ENCODE peak calls at places on chromosomes 3 and 15, in four cellular contexts. T is A549, Q is OCI-LY7, C is foreskin fibroblast. D is an unnamed sample.

GRCh38 chr3:168024537-168024941 is 71.2 kb downstream of the GOLIM4 start:
- DNase-seq in T (no peak), Q (no peak), C (peak; percentile 94), D (no peak)

GRCh38 chr15:85597155-85597815 is 197.4 kb downstream of the KLHL25 start:
- DNase-seq in T (no peak), Q (no peak), C (no peak), D (no peak)

GRCh38 chr3:146050700-146051099 is 110.3 kb downstream of the PLOD2 start:
- DNase-seq in T (no peak), Q (no peak), C (peak; percentile 73), D (no peak)

GRCh38 chr15:48239334-48239733 is 33.2 kb downstream of the SLC12A1 start:
- DNase-seq in T (no peak), Q (no peak), C (no peak), D (no peak)

GRCh38 chr3:169564883-169565282 is 98.6 kb downstream of the MECOM start:
- DNase-seq in T (peak; percentile 11), Q (peak; percentile 5), C (no peak), D (no peak)

GRCh38 chr3:171260430-171260829 is 199.8 kb downstream of the TNIK start:
- DNase-seq in T (no peak), Q (no peak), C (no peak), D (no peak)

GRCh38 chr3:187012609-187013051 is 82.3 kb downstream of the ST6GAL1 start:
- DNase-seq in T (no peak), Q (peak; percentile 72), C (no peak), D (peak; percentile 64)

GRCh38 chr15:101539492-101539891 is 50.0 kb upstream of the PCSK6 start:
- DNase-seq in T (no peak), Q (no peak), C (no peak), D (no peak)

GRCh38 chr3:183491109-183491922 is 62.9 kb upstream of the MCF2L2 start:
- DNase-seq in T (no peak), Q (no peak), C (no peak), D (no peak)

GRCh38 chr15:40859206-40859851 is 14.7 kb downstream of the RHOV start:
- DNase-seq in T (peak; percentile 82), Q (peak; percentile 88), C (peak; percentile 81), D (peak; percentile 69)

GRCh38 chr3:33513262-33513863 is 73.2 kb upstream of the UBP1 start:
- DNase-seq in T (no peak), Q (no peak), C (no peak), D (no peak)

GRCh38 chr3:150074697-150075416 is 104.2 kb upstream of the PFN2 start:
- DNase-seq in T (no peak), Q (no peak), C (no peak), D (no peak)

GRCh38 chr15:51170882-51171577 is 76.3 kb upstream of the TNFAIP8L3 start:
- DNase-seq in T (no peak), Q (no peak), C (no peak), D (no peak)

GRCh38 chr3:48472673-48472922 is 26.1 kb downstream of the ATRIP start:
- DNase-seq in T (peak; percentile 40), Q (no peak), C (no peak), D (no peak)

GRCh38 chr15:80639168-80639555 is 55.9 kb upstream of the ABHD17C start:
- DNase-seq in T (no peak), Q (no peak), C (no peak), D (no peak)

GRCh38 chr3:160450846-160451245 is 1.3 kb upstream of the TRIM59 start:
- DNase-seq in T (no peak), Q (no peak), C (peak; percentile 87), D (no peak)

GRCh38 chr15:63501256-63502089 is 2.9 kb upstream of the USP3 start:
- DNase-seq in T (peak; percentile 88), Q (peak; percentile 31), C (peak; percentile 97), D (no peak)

GRCh38 chr15:58318517-58318916 is 113.3 kb upstream of the LIPC start:
- DNase-seq in T (no peak), Q (no peak), C (no peak), D (no peak)

GRCh38 chr15:80844011-80844732 is 65.0 kb downstream of the CEMIP start:
- DNase-seq in T (peak; percentile 34), Q (no peak), C (peak; percentile 73), D (no peak)